ENCODE peak calls at places on chromosomes 13 and 19, in eight cellular contexts. N is aorta; L is CD8-positive, alpha-beta memory T cell; A is adrenal gland; B is neuronal stem cell; C is psoas muscle; I is fibroblast of lung; R is PC-3. F is an unnamed sample.

GRCh38 chr19:4149518-4150288 is 3.7 kb upstream of the CREB3L3 start:
- DNase-seq in A (peak; percentile 54), L (no peak), N (no peak), C (no peak), B (no peak), R (no peak), I (no peak), F (no peak)

GRCh38 chr19:34277244-34277643 is 22.9 kb downstream of the GARRE1 start:
- DNase-seq in C (no peak), B (no peak), R (no peak), L (no peak), A (no peak), N (no peak), I (no peak), F (no peak)

GRCh38 chr13:109427148-109427547 is 359.2 kb downstream of the IRS2 start:
- DNase-seq in A (no peak), B (no peak), C (no peak), I (no peak), N (no peak), L (no peak), R (no peak), F (no peak)

GRCh38 chr13:33129094-33129832 is 113.0 kb downstream of the KL start:
- DNase-seq in N (no peak), I (no peak), C (no peak), R (no peak), A (no peak), B (no peak), L (no peak), F (no peak)

GRCh38 chr19:58229255-58229639 is 533 bp downstream of the ZNF544 start:
- DNase-seq in C (no peak), N (no peak), B (no peak), R (peak; percentile 50), L (no peak), A (no peak), I (peak; percentile 34), F (peak; percentile 26)

GRCh38 chr13:93151277-93151676 is 75.3 kb upstream of the GPC6 start:
- DNase-seq in C (no peak), N (no peak), L (no peak), I (peak; percentile 95), R (peak; percentile 35), B (no peak), A (no peak), F (peak; percentile 70)

GRCh38 chr13:113216165-113217056 is 7.0 kb downstream of the CUL4A start:
- DNase-seq in L (no peak), B (peak; percentile 40), A (peak; percentile 87), I (peak; percentile 70), N (no peak), C (peak; percentile 81), R (peak; percentile 73), F (peak; percentile 55)

GRCh38 chr13:52701728-52702480 is 37.7 kb downstream of the CNMD start:
- DNase-seq in C (no peak), N (no peak), B (no peak), L (no peak), R (no peak), A (no peak), I (no peak), F (no peak)

GRCh38 chr19:3606174-3606689 is 443 bp downstream of the TBXA2R start:
- DNase-seq in R (peak; percentile 35), I (no peak), N (peak; percentile 80), C (no peak), L (peak; percentile 60), B (no peak), A (peak; percentile 66), F (no peak)

GRCh38 chr13:66210677-66211076 is 1019.5 kb downstream of the PCDH9 start:
- DNase-seq in I (peak; percentile 87), R (peak; percentile 76), C (no peak), A (no peak), N (no peak), L (no peak), B (no peak), F (peak; percentile 88)

GRCh38 chr13:92591117-92591516 is 635.5 kb upstream of the GPC6 start:
- DNase-seq in N (no peak), C (no peak), I (no peak), A (no peak), B (no peak), L (no peak), R (no peak), F (no peak)

GRCh38 chr13:94327318-94327717 is 152.2 kb downstream of the DCT start:
- DNase-seq in L (no peak), A (no peak), B (no peak), R (no peak), C (no peak), N (no peak), I (no peak), F (peak; percentile 27)

GRCh38 chr13:46146898-46147297 is 35.1 kb downstream of the LCP1 start:
- DNase-seq in C (no peak), L (no peak), B (no peak), A (peak; percentile 71), I (peak; percentile 39), R (no peak), N (no peak), F (peak; percentile 30)

GRCh38 chr13:77509221-77509620 is 26.3 kb upstream of the SCEL start:
- DNase-seq in B (no peak), N (no peak), L (no peak), C (no peak), I (peak; percentile 34), R (peak; percentile 58), A (no peak), F (peak; percentile 12)

GRCh38 chr19:1172353-1173159 is 1.5 kb downstream of the SBNO2 start:
- DNase-seq in C (peak; percentile 85), B (no peak), I (peak; percentile 54), L (no peak), A (peak; percentile 92), R (peak; percentile 58), N (peak; percentile 87), F (peak; percentile 78)

GRCh38 chr19:52270266-52270885 is 989 bp downstream of the ZNF766 start:
- DNase-seq in C (no peak), N (no peak), L (no peak), B (no peak), R (no peak), I (no peak), A (no peak), F (no peak)

GRCh38 chr19:38849746-38850230 is at the start of gene HNRNPL:
- DNase-seq in L (peak; percentile 100), R (no peak), B (no peak), I (no peak), N (peak; percentile 99), C (no peak), A (no peak), F (no peak)

GRCh38 chr13:48448963-48449614 is 36.2 kb upstream of the LPAR6 start:
- DNase-seq in N (no peak), I (peak; percentile 85), B (no peak), L (no peak), R (peak; percentile 78), A (no peak), C (no peak), F (peak; percentile 69)

GRCh38 chr19:11092181-11092538 is 2.9 kb downstream of the LDLR start:
- DNase-seq in L (peak; percentile 71), A (no peak), C (no peak), I (peak; percentile 64), B (no peak), N (no peak), R (peak; percentile 87), F (peak; percentile 93)

GRCh38 chr19:50252111-50252886 is 48.9 kb downstream of the MYH14 start:
- DNase-seq in R (peak; percentile 72), B (no peak), C (no peak), L (no peak), I (peak; percentile 9), A (no peak), N (no peak), F (no peak)

GRCh38 chr19:15197275-15198005 is 3.4 kb downstream of the NOTCH3 start:
- DNase-seq in A (no peak), I (peak; percentile 39), B (no peak), L (no peak), R (no peak), N (no peak), C (no peak), F (no peak)
- H3K27ac ChIP-seq in A (no peak overlapping the region), I (no peak overlapping the region), B (no peak overlapping the region), L (no peak overlapping the region), R (no peak overlapping the region), N (peak overlapping the region; percentile 60), C (peak overlapping the region; percentile 0), F (no peak overlapping the region)

DNA sequence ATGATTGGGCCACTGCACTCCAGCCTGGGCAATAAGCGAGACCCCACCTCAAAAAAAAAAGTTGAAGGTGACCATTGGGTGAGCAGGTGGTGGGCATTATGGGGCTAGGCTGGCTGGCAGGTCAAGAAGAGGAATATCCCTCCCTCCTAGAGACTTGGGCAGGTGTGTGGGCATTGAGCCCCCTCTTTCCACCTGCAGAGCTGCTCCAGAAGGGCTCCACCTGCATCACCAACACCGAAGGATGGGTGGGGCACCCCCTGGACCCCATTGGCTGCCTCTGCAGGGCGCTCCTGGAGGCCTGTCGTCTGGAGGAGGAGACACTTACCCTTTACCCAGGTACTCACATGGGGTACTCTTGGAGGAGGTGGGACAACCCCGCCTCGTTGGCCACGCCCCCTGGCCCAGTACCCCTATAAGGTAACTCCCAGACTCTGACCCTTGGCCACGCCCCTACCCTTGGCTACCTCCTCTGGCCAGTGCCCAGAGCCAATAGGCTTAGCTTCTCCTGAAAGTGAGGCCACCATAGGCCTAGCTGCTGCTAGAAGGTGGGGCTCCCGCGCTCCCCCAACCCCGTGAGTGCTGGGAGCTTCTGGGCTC is 21.9 kb downstream of the ZSWIM4 start:
- DNase-seq in L (no peak), I (no peak), A (no peak), B (no peak), C (no peak), N (no peak), R (no peak), F (peak; percentile 49)
- H3K27ac ChIP-seq in L (peak overlapping the region; percentile 54), I (no peak overlapping the region), A (no peak overlapping the region), B (peak overlapping the region; percentile 64), C (no peak overlapping the region), N (no peak overlapping the region), R (no peak overlapping the region), F (no peak overlapping the region)

DNA sequence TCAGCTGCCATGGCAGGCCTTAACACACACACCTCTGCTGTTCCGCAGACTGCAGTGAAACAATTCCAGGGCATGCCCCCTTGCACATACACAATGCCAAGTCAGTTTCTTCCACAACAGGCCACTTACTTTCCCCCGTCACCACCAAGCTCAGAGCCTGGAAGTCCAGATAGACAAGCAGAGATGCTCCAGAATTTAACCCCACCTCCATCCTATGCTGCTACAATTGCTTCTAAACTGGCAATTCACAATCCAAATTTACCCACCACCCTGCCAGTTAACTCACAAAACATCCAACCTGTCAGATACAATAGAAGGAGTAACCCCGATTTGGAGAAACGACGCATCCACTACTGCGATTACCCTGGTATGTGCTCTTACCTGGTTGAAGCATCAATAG is 3.6 kb downstream of the KLF5 start:
- DNase-seq in A (no peak), R (no peak), L (no peak), B (no peak), N (no peak), C (no peak), I (no peak), F (no peak)
- H3K27ac ChIP-seq in A (no peak overlapping the region), R (peak overlapping the region; percentile 79), L (no peak overlapping the region), B (no peak overlapping the region), N (peak overlapping the region; percentile 15), C (no peak overlapping the region), I (no peak overlapping the region), F (no peak overlapping the region)

DNA sequence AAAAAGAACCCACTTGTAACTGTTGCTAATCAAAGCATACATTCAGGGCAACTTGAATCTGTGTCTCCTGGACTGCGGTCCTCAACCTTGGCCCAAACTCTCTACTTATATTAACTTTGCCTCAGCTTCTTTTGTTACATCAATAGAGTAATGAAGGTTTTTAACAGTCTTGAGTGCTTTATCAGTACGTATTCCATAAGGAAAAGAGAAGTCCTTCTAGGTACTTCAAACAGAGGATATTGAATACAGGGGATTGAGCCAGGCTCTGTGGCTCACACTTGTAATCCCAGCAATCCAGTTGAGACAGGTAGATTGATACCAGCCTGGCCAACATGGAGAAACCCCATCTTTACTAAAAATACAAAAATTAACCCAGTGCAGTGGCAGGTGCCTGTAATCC is 1.2 kb upstream of the EPS15L1 start:
- DNase-seq in L (no peak), R (no peak), N (no peak), C (no peak), B (no peak), A (no peak), I (no peak), F (no peak)
- H3K27ac ChIP-seq in L (no peak overlapping the region), R (no peak overlapping the region), N (no peak overlapping the region), C (peak overlapping the region; percentile 94), B (no peak overlapping the region), A (no peak overlapping the region), I (no peak overlapping the region), F (no peak overlapping the region)